ENCODE peak calls at places on chromosomes 7 and 10, in nine cellular contexts. W is cardiac muscle cell, P is pancreas, F is heart right ventricle, G is fibroblast of lung, E is mesenchymal stem cell, C is right lobe of liver, M is left lung, Z is stomach. K is an unnamed sample. For H3K36me3 and H3K4me1, the result is how much of the 10 kb centered on the place peaks cover.

GRCh38 chr7:29463504-29464158 is 100.0 kb upstream of the PRR15 start:
- DNase-seq in W (no peak), P (no peak), F (no peak), G (no peak), E (no peak), C (no peak), M (no peak), Z (no peak), K (no peak)

GRCh38 chr10:21487416-21488180 is 37.9 kb downstream of the SKIDA1 start:
- DNase-seq in W (no peak), P (no peak), F (no peak), G (no peak), E (no peak), C (no peak), M (no peak), Z (no peak), K (no peak)

GRCh38 chr10:75146780-75147179 is 35.3 kb downstream of the SAMD8 start:
- DNase-seq in W (no peak), P (no peak), F (no peak), G (no peak), E (no peak), C (no peak), M (no peak), Z (no peak), K (no peak)

GRCh38 chr7:140209866-140210609 is 33.3 kb upstream of the KDM7A start:
- DNase-seq in W (no peak), P (no peak), F (peak), G (no peak), E (no peak), C (no peak), M (no peak), Z (peak), K (no peak)

GRCh38 chr7:116500071-116500853 is 724 bp downstream of the CAV2 start:
- DNase-seq in W (peak), P (peak), F (peak), G (peak), E (peak), C (no peak), M (peak), Z (peak), K (peak)

GRCh38 chr10:62017141-62017870 is 115.8 kb downstream of the ARID5B start:
- DNase-seq in W (no peak), P (no peak), F (no peak), G (no peak), E (no peak), C (no peak), M (no peak), Z (no peak), K (no peak)

GRCh38 chr7:130154501-130155317 is 50.5 kb downstream of the TMEM209 start:
- DNase-seq in W (no peak), P (peak), F (no peak), G (no peak), E (no peak), C (no peak), M (peak), Z (peak), K (peak)

GRCh38 chr7:111730476-111731300 is 168.4 kb upstream of the IMMP2L start:
- DNase-seq in W (peak), P (no peak), F (no peak), G (peak), E (peak), C (no peak), M (no peak), Z (no peak), K (peak)

GRCh38 chr7:29270979-29271658 is 76.5 kb downstream of the CHN2 start:
- DNase-seq in W (peak), P (no peak), F (no peak), G (peak), E (peak), C (no peak), M (no peak), Z (no peak), K (no peak)

GRCh38 chr10:126880926-126881325 is 24.3 kb upstream of the DOCK1 start:
- DNase-seq in W (no peak), P (no peak), F (no peak), G (peak), E (no peak), C (no peak), M (no peak), Z (no peak), K (no peak)

GRCh38 chr7:90225601-90226000 is 14.1 kb downstream of the STEAP2 start:
- DNase-seq in W (no peak), P (no peak), F (no peak), G (no peak), E (no peak), C (no peak), M (no peak), Z (no peak), K (no peak)

GRCh38 chr10:34137955-34138354 is 677.1 kb downstream of the PARD3 start:
- DNase-seq in W (no peak), P (no peak), F (no peak), G (no peak), E (peak), C (no peak), M (no peak), Z (no peak), K (no peak)

GRCh38 chr7:116380030-116380429 is 119.5 kb upstream of the CAV2 start:
- DNase-seq in W (peak), P (no peak), F (no peak), G (peak), E (no peak), C (no peak), M (no peak), Z (no peak), K (no peak)

GRCh38 chr10:89829887-89830269 is 128.5 kb downstream of the KIF20B start:
- DNase-seq in W (no peak), P (no peak), F (no peak), G (no peak), E (no peak), C (no peak), M (no peak), Z (no peak), K (no peak)

GRCh38 chr7:141744131-141744530 is 6.0 kb downstream of the SSBP1 start:
- DNase-seq in W (no peak), P (no peak), F (no peak), G (no peak), E (no peak), C (no peak), M (no peak), Z (no peak), K (no peak)

GRCh38 chr7:141752634-141753033 is 11.3 kb upstream of the TAS2R3 start:
- DNase-seq in W (no peak), P (no peak), F (no peak), G (no peak), E (peak), C (no peak), M (no peak), Z (no peak), K (no peak)

GRCh38 chr7:141748401-141748800 is 10.2 kb downstream of the SSBP1 start:
- DNase-seq in W (no peak), P (no peak), F (no peak), G (peak), E (no peak), C (no peak), M (no peak), Z (no peak), K (no peak)
- H3K36me3 ChIP-seq in W (half or more), P (under half), F (under half), G (under half), E (under half), C (under half), M (under half), Z (half or more), K (half or more)

GRCh38 chr7:82007315-82007714 is 237.5 kb upstream of the HGF start:
- DNase-seq in W (no peak), P (no peak), F (no peak), G (no peak), E (no peak), C (no peak), M (no peak), Z (no peak), K (no peak)
- H3K4me1 ChIP-seq in W (under half), P (under half), F (under half), G (under half), E (under half), C (under half), M (under half), Z (under half), K (under half)

GRCh38 chr7:23765943-23766342 is 55.9 kb downstream of the STK31 start:
- DNase-seq in W (no peak), P (no peak), F (no peak), G (no peak), E (no peak), C (no peak), M (no peak), Z (no peak), K (no peak)

GRCh38 chr7:23767514-23767913 is 57.5 kb downstream of the STK31 start:
- DNase-seq in W (no peak), P (no peak), F (no peak), G (no peak), E (no peak), C (no peak), M (no peak), Z (no peak), K (no peak)

DNA sequence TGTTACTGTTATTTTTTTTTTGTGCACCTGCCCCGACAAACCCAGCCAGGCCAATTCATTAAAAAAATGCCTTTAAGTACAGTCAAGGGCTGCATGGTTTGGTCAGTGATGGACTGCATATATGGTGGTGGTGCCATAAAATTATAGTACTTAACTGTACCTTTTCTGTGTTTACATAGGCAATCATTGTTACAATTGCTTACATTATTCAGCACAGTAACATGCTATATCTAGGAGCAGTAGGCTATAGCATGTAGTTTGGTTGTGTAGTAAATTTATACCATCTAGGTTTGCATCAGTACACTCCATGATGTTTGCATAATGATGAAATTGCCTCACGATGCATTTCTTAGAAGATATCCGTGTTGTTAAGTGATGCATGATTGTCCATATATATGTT is 58.0 kb downstream of the STK31 start:
- DNase-seq in W (no peak), P (no peak), F (no peak), G (no peak), E (no peak), C (no peak), M (no peak), Z (no peak), K (no peak)
- H3K27ac ChIP-seq in W (no peak), P (no peak), F (no peak), G (no peak), E (no peak), C (no peak), M (no peak), Z (no peak), K (no peak)

GRCh38 chr10:11292576-11293302 is 275.1 kb downstream of the CELF2 start:
- DNase-seq in W (no peak), P (no peak), F (no peak), G (no peak), E (no peak), C (no peak), M (peak), Z (no peak), K (no peak)
- H3K36me3 ChIP-seq in W (under half), P (under half), F (under half), G (under half), E (under half), C (under half), M (under half), Z (half or more), K (half or more)

DNA sequence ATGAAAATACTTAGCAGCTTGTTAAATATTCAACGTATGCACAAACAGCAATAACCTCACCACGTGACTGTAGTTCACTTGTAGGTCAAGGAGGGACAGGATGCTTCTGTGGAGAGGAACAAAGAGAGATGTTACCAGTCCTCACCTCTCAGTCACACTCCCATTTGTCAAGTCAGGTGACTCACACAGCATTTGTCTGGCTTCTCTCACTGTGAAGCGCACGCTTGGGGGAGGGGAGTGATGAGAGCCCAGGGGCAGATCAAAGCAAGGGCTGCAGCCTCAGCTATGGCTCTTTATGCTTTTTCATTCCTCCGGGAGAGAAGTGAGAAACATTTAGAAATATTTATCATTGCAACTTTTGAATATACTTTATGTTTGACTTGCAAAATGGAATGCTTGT is 2.9 kb upstream of the RBM20 start:
- DNase-seq in W (no peak), P (no peak), F (peak), G (peak), E (peak), C (no peak), M (no peak), Z (no peak), K (peak)
- H3K4me1 ChIP-seq in W (under half), P (under half), F (under half), G (under half), E (under half), C (under half), M (under half), Z (under half), K (under half)

DNA sequence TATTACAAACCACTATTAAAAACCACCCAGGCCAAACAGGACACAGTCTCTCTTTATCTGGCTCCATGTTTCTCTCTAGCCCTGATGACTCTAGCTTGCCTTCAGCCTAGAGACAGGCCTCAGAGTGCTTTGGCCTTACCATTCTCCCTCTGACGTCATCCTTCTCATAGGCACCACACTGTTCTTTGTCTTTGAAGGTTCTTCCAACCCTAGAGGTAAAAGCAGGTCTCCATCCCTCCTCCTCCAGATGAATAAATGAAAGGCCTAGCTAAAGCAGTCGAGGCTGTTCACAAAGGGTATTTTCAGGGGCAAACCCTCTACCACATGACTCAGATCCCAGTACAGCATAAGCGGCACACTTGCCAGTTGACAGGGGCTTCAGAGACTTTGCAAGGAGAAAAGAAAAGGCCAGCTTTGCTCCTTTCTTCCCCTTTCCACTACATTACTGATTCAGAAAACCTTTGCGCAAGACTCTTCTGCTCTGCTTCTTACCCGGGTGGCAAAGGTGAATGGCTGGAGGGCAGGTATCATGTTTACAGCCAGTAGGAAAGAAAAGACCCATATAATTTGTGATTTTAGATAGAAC is 14.8 kb downstream of the NFE2L3 start:
- DNase-seq in W (no peak), P (no peak), F (no peak), G (no peak), E (no peak), C (no peak), M (no peak), Z (no peak), K (no peak)
- H3K27ac ChIP-seq in W (no peak), P (no peak), F (no peak), G (no peak), E (no peak), C (no peak), M (no peak), Z (no peak), K (no peak)

DNA sequence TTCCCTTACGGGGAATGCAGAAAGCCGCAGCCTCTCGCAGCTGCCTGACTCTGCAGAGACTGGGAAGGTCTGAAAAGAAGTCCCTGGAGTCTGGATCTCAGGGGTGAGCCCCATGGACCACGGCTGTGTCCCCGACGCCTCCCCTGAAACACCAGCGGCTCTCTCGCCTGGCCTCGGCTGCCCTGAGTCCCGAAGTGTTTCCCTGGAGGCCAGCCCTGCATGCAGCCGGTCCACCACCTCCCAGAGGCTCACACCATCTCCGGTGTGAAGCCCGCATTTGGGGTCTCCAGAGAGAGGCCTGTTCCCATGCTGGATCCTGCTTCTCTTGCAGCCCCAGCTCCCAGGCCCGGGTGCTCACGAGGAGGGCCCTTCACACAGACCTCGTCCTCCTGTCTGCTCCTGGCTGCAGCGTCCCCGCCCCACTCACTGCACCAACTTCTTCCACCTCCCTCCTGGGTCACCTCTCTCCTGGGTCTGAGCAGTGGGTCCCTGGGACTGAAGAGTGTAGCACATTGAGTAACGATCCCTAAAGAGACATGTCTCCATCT is 49.4 kb upstream of the ADGRA1 start:
- DNase-seq in W (no peak), P (no peak), F (no peak), G (no peak), E (no peak), C (no peak), M (no peak), Z (no peak), K (no peak)
- H3K36me3 ChIP-seq in W (under half), P (under half), F (under half), G (under half), E (under half), C (under half), M (under half), Z (under half), K (under half)

GRCh38 chr7:50367570-50367969 is 63.1 kb downstream of the IKZF1 start:
- DNase-seq in W (no peak), P (no peak), F (no peak), G (no peak), E (no peak), C (no peak), M (no peak), Z (no peak), K (no peak)

GRCh38 chr7:50371551-50372021 is 67.1 kb downstream of the IKZF1 start:
- DNase-seq in W (no peak), P (no peak), F (no peak), G (no peak), E (no peak), C (no peak), M (no peak), Z (no peak), K (no peak)

GRCh38 chr7:50370884-50371283 is 66.4 kb downstream of the IKZF1 start:
- DNase-seq in W (no peak), P (no peak), F (no peak), G (no peak), E (no peak), C (no peak), M (no peak), Z (no peak), K (no peak)

GRCh38 chr7:50368366-50368765 is 63.9 kb downstream of the IKZF1 start:
- DNase-seq in W (no peak), P (no peak), F (no peak), G (no peak), E (no peak), C (no peak), M (no peak), Z (no peak), K (no peak)

GRCh38 chr7:50369408-50370026 is 65.0 kb downstream of the IKZF1 start:
- DNase-seq in W (peak), P (no peak), F (no peak), G (no peak), E (peak), C (no peak), M (no peak), Z (no peak), K (peak)
- H3K4me1 ChIP-seq in W (under half), P (under half), F (under half), G (under half), E (under half), C (under half), M (under half), Z (under half), K (under half)

GRCh38 chr7:64802699-64803098 is 8.5 kb downstream of the ZNF138 start:
- DNase-seq in W (no peak), P (no peak), F (no peak), G (no peak), E (no peak), C (no peak), M (no peak), Z (no peak), K (no peak)
- H3K27ac ChIP-seq in W (no peak), P (no peak), F (no peak), G (no peak), E (no peak), C (no peak), M (no peak), Z (no peak), K (no peak)

DNA sequence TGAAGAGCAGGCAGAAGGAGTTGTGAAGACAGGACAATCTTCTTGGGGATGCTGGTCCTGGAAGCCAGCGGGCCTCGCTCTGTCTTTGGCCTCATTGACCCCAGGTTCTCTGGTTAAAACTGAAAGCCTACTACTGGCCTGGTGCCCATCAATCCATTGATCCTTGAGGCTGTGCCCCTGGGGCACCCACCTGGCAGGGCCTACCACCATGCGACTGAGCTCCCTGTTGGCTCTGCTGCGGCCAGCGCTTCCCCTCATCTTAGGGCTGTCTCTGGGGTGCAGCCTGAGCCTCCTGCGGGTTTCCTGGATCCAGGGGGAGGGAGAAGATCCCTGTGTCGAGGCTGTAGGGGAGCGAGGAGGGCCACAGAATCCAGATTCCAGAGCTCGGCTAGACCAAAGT is 1.5 kb downstream of the CHPF2 start:
- DNase-seq in W (no peak), P (no peak), F (no peak), G (no peak), E (no peak), C (no peak), M (peak), Z (no peak), K (no peak)
- H3K36me3 ChIP-seq in W (under half), P (under half), F (under half), G (under half), E (under half), C (under half), M (under half), Z (under half), K (under half)